ENCODE peak calls at places on chromosome 13, in ten cellular contexts. One of them, this sample, is unnamed.

GRCh38 chr13:33153421-33154381 is 131.9 kb downstream of the STARD13 start:
- DNase-seq in activated CD4-positive, alpha-beta T cell treated with anti-CD3 and anti-CD28 coated beads, Interleukin-2, amount 50 U/mL, for 4 hours: no peak
- DNase-seq in fibroblast of pulmonary artery: peak
- DNase-seq in NCI-H2081: no peak
- DNase-seq in HEK293T: no peak
- DNase-seq in ovary: no peak
- DNase-seq in GM13977: no peak
- DNase-seq in T-helper 2 cell: no peak
- DNase-seq in T1000: no peak
- DNase-seq in stimulated activated CD4-positive, alpha-beta T cell treated with anti-CD3 and anti-CD28 coated beads, Interleukin-15, amount 100 ng/mL, for 24 hours: no peak
- DNase-seq in this sample: no peak

GRCh38 chr13:92838786-92839185 is 387.8 kb upstream of the GPC6 start:
- DNase-seq in ovary: no peak
- DNase-seq in activated CD4-positive, alpha-beta T cell treated with anti-CD3 and anti-CD28 coated beads, Interleukin-2, amount 50 U/mL, for 4 hours: no peak
- DNase-seq in HEK293T: no peak
- DNase-seq in T1000: no peak
- DNase-seq in stimulated activated CD4-positive, alpha-beta T cell treated with anti-CD3 and anti-CD28 coated beads, Interleukin-15, amount 100 ng/mL, for 24 hours: no peak
- DNase-seq in T-helper 2 cell: no peak
- DNase-seq in fibroblast of pulmonary artery: peak
- DNase-seq in GM13977: peak
- DNase-seq in NCI-H2081: no peak
- DNase-seq in this sample: peak

GRCh38 chr13:46648166-46648607 is 95.2 kb downstream of the LRCH1 start:
- DNase-seq in activated CD4-positive, alpha-beta T cell treated with anti-CD3 and anti-CD28 coated beads, Interleukin-2, amount 50 U/mL, for 4 hours: no peak
- DNase-seq in T-helper 2 cell: no peak
- DNase-seq in stimulated activated CD4-positive, alpha-beta T cell treated with anti-CD3 and anti-CD28 coated beads, Interleukin-15, amount 100 ng/mL, for 24 hours: peak
- DNase-seq in fibroblast of pulmonary artery: no peak
- DNase-seq in NCI-H2081: peak
- DNase-seq in ovary: no peak
- DNase-seq in GM13977: no peak
- DNase-seq in HEK293T: no peak
- DNase-seq in T1000: no peak
- DNase-seq in this sample: no peak

GRCh38 chr13:35470671-35471465 is 5.6 kb downstream of the MAB21L1 start:
- DNase-seq in GM13977: peak
- DNase-seq in T-helper 2 cell: no peak
- DNase-seq in fibroblast of pulmonary artery: peak
- DNase-seq in activated CD4-positive, alpha-beta T cell treated with anti-CD3 and anti-CD28 coated beads, Interleukin-2, amount 50 U/mL, for 4 hours: no peak
- DNase-seq in NCI-H2081: no peak
- DNase-seq in stimulated activated CD4-positive, alpha-beta T cell treated with anti-CD3 and anti-CD28 coated beads, Interleukin-15, amount 100 ng/mL, for 24 hours: no peak
- DNase-seq in T1000: no peak
- DNase-seq in ovary: peak
- DNase-seq in HEK293T: no peak
- DNase-seq in this sample: no peak

GRCh38 chr13:44004881-44005280 is 125.2 kb downstream of the LACC1 start:
- DNase-seq in activated CD4-positive, alpha-beta T cell treated with anti-CD3 and anti-CD28 coated beads, Interleukin-2, amount 50 U/mL, for 4 hours: no peak
- DNase-seq in T-helper 2 cell: no peak
- DNase-seq in T1000: no peak
- DNase-seq in stimulated activated CD4-positive, alpha-beta T cell treated with anti-CD3 and anti-CD28 coated beads, Interleukin-15, amount 100 ng/mL, for 24 hours: no peak
- DNase-seq in GM13977: no peak
- DNase-seq in ovary: no peak
- DNase-seq in fibroblast of pulmonary artery: peak
- DNase-seq in HEK293T: no peak
- DNase-seq in NCI-H2081: no peak
- DNase-seq in this sample: peak

GRCh38 chr13:75345191-75345590 is 136.8 kb downstream of the TBC1D4 start:
- DNase-seq in stimulated activated CD4-positive, alpha-beta T cell treated with anti-CD3 and anti-CD28 coated beads, Interleukin-15, amount 100 ng/mL, for 24 hours: no peak
- DNase-seq in HEK293T: no peak
- DNase-seq in NCI-H2081: no peak
- DNase-seq in T-helper 2 cell: no peak
- DNase-seq in fibroblast of pulmonary artery: peak
- DNase-seq in T1000: no peak
- DNase-seq in activated CD4-positive, alpha-beta T cell treated with anti-CD3 and anti-CD28 coated beads, Interleukin-2, amount 50 U/mL, for 4 hours: no peak
- DNase-seq in GM13977: no peak
- DNase-seq in ovary: no peak
- DNase-seq in this sample: no peak

GRCh38 chr13:34465423-34465922 is 476.6 kb upstream of the NBEA start:
- DNase-seq in T-helper 2 cell: no peak
- DNase-seq in T1000: no peak
- DNase-seq in GM13977: no peak
- DNase-seq in fibroblast of pulmonary artery: no peak
- DNase-seq in ovary: no peak
- DNase-seq in activated CD4-positive, alpha-beta T cell treated with anti-CD3 and anti-CD28 coated beads, Interleukin-2, amount 50 U/mL, for 4 hours: no peak
- DNase-seq in NCI-H2081: no peak
- DNase-seq in HEK293T: no peak
- DNase-seq in stimulated activated CD4-positive, alpha-beta T cell treated with anti-CD3 and anti-CD28 coated beads, Interleukin-15, amount 100 ng/mL, for 24 hours: no peak
- DNase-seq in this sample: no peak

GRCh38 chr13:106104281-106104901 is 431.1 kb downstream of the EFNB2 start:
- DNase-seq in HEK293T: no peak
- DNase-seq in activated CD4-positive, alpha-beta T cell treated with anti-CD3 and anti-CD28 coated beads, Interleukin-2, amount 50 U/mL, for 4 hours: no peak
- DNase-seq in T-helper 2 cell: no peak
- DNase-seq in stimulated activated CD4-positive, alpha-beta T cell treated with anti-CD3 and anti-CD28 coated beads, Interleukin-15, amount 100 ng/mL, for 24 hours: no peak
- DNase-seq in GM13977: no peak
- DNase-seq in NCI-H2081: no peak
- DNase-seq in T1000: peak
- DNase-seq in fibroblast of pulmonary artery: peak
- DNase-seq in ovary: no peak
- DNase-seq in this sample: peak

GRCh38 chr13:40503966-40504591 is 162.4 kb downstream of the FOXO1 start:
- DNase-seq in fibroblast of pulmonary artery: peak
- DNase-seq in T1000: no peak
- DNase-seq in stimulated activated CD4-positive, alpha-beta T cell treated with anti-CD3 and anti-CD28 coated beads, Interleukin-15, amount 100 ng/mL, for 24 hours: no peak
- DNase-seq in T-helper 2 cell: no peak
- DNase-seq in ovary: no peak
- DNase-seq in HEK293T: no peak
- DNase-seq in NCI-H2081: no peak
- DNase-seq in GM13977: no peak
- DNase-seq in activated CD4-positive, alpha-beta T cell treated with anti-CD3 and anti-CD28 coated beads, Interleukin-2, amount 50 U/mL, for 4 hours: no peak
- DNase-seq in this sample: peak

GRCh38 chr13:94121686-94122085 is 357.8 kb downstream of the DCT start:
- DNase-seq in stimulated activated CD4-positive, alpha-beta T cell treated with anti-CD3 and anti-CD28 coated beads, Interleukin-15, amount 100 ng/mL, for 24 hours: no peak
- DNase-seq in GM13977: no peak
- DNase-seq in HEK293T: no peak
- DNase-seq in T-helper 2 cell: no peak
- DNase-seq in fibroblast of pulmonary artery: peak
- DNase-seq in activated CD4-positive, alpha-beta T cell treated with anti-CD3 and anti-CD28 coated beads, Interleukin-2, amount 50 U/mL, for 4 hours: no peak
- DNase-seq in ovary: no peak
- DNase-seq in T1000: no peak
- DNase-seq in NCI-H2081: no peak
- DNase-seq in this sample: no peak

GRCh38 chr13:26476111-26476743 is 81.3 kb upstream of the WASF3 start:
- DNase-seq in T1000: no peak
- DNase-seq in activated CD4-positive, alpha-beta T cell treated with anti-CD3 and anti-CD28 coated beads, Interleukin-2, amount 50 U/mL, for 4 hours: no peak
- DNase-seq in GM13977: no peak
- DNase-seq in stimulated activated CD4-positive, alpha-beta T cell treated with anti-CD3 and anti-CD28 coated beads, Interleukin-15, amount 100 ng/mL, for 24 hours: peak
- DNase-seq in T-helper 2 cell: no peak
- DNase-seq in NCI-H2081: no peak
- DNase-seq in fibroblast of pulmonary artery: peak
- DNase-seq in ovary: no peak
- DNase-seq in HEK293T: no peak
- DNase-seq in this sample: no peak

GRCh38 chr13:100532090-100532766 is 56.4 kb downstream of the GGACT start:
- DNase-seq in T-helper 2 cell: no peak
- DNase-seq in NCI-H2081: no peak
- DNase-seq in HEK293T: no peak
- DNase-seq in ovary: no peak
- DNase-seq in GM13977: no peak
- DNase-seq in activated CD4-positive, alpha-beta T cell treated with anti-CD3 and anti-CD28 coated beads, Interleukin-2, amount 50 U/mL, for 4 hours: no peak
- DNase-seq in fibroblast of pulmonary artery: no peak
- DNase-seq in stimulated activated CD4-positive, alpha-beta T cell treated with anti-CD3 and anti-CD28 coated beads, Interleukin-15, amount 100 ng/mL, for 24 hours: no peak
- DNase-seq in T1000: no peak
- DNase-seq in this sample: no peak

GRCh38 chr13:111228262-111229144 is 91.9 kb upstream of the TEX29 start:
- DNase-seq in HEK293T: no peak
- DNase-seq in activated CD4-positive, alpha-beta T cell treated with anti-CD3 and anti-CD28 coated beads, Interleukin-2, amount 50 U/mL, for 4 hours: no peak
- DNase-seq in T1000: no peak
- DNase-seq in T-helper 2 cell: no peak
- DNase-seq in ovary: no peak
- DNase-seq in fibroblast of pulmonary artery: no peak
- DNase-seq in GM13977: no peak
- DNase-seq in stimulated activated CD4-positive, alpha-beta T cell treated with anti-CD3 and anti-CD28 coated beads, Interleukin-15, amount 100 ng/mL, for 24 hours: no peak
- DNase-seq in NCI-H2081: no peak
- DNase-seq in this sample: no peak

GRCh38 chr13:107144432-107144831 is 576.5 kb upstream of the ARGLU1 start:
- DNase-seq in T-helper 2 cell: no peak
- DNase-seq in fibroblast of pulmonary artery: peak
- DNase-seq in ovary: no peak
- DNase-seq in HEK293T: no peak
- DNase-seq in NCI-H2081: peak
- DNase-seq in GM13977: no peak
- DNase-seq in T1000: no peak
- DNase-seq in activated CD4-positive, alpha-beta T cell treated with anti-CD3 and anti-CD28 coated beads, Interleukin-2, amount 50 U/mL, for 4 hours: no peak
- DNase-seq in stimulated activated CD4-positive, alpha-beta T cell treated with anti-CD3 and anti-CD28 coated beads, Interleukin-15, amount 100 ng/mL, for 24 hours: no peak
- DNase-seq in this sample: no peak

GRCh38 chr13:48334534-48335127 is 31.1 kb downstream of the RB1 start:
- DNase-seq in stimulated activated CD4-positive, alpha-beta T cell treated with anti-CD3 and anti-CD28 coated beads, Interleukin-15, amount 100 ng/mL, for 24 hours: no peak
- DNase-seq in ovary: no peak
- DNase-seq in GM13977: peak
- DNase-seq in HEK293T: no peak
- DNase-seq in T1000: no peak
- DNase-seq in fibroblast of pulmonary artery: peak
- DNase-seq in NCI-H2081: no peak
- DNase-seq in T-helper 2 cell: no peak
- DNase-seq in activated CD4-positive, alpha-beta T cell treated with anti-CD3 and anti-CD28 coated beads, Interleukin-2, amount 50 U/mL, for 4 hours: no peak
- DNase-seq in this sample: no peak

GRCh38 chr13:75787249-75787940 is 151.3 kb downstream of the LMO7 start:
- DNase-seq in activated CD4-positive, alpha-beta T cell treated with anti-CD3 and anti-CD28 coated beads, Interleukin-2, amount 50 U/mL, for 4 hours: no peak
- DNase-seq in NCI-H2081: no peak
- DNase-seq in GM13977: no peak
- DNase-seq in fibroblast of pulmonary artery: peak
- DNase-seq in ovary: no peak
- DNase-seq in stimulated activated CD4-positive, alpha-beta T cell treated with anti-CD3 and anti-CD28 coated beads, Interleukin-15, amount 100 ng/mL, for 24 hours: no peak
- DNase-seq in T1000: no peak
- DNase-seq in T-helper 2 cell: no peak
- DNase-seq in HEK293T: no peak
- DNase-seq in this sample: no peak

GRCh38 chr13:43328907-43329306 is 305.5 kb downstream of the DNAJC15 start:
- DNase-seq in activated CD4-positive, alpha-beta T cell treated with anti-CD3 and anti-CD28 coated beads, Interleukin-2, amount 50 U/mL, for 4 hours: no peak
- DNase-seq in T1000: no peak
- DNase-seq in T-helper 2 cell: no peak
- DNase-seq in ovary: no peak
- DNase-seq in HEK293T: no peak
- DNase-seq in fibroblast of pulmonary artery: no peak
- DNase-seq in NCI-H2081: no peak
- DNase-seq in GM13977: no peak
- DNase-seq in stimulated activated CD4-positive, alpha-beta T cell treated with anti-CD3 and anti-CD28 coated beads, Interleukin-15, amount 100 ng/mL, for 24 hours: no peak
- DNase-seq in this sample: no peak

GRCh38 chr13:44128522-44128921 is 245.1 kb upstream of the SERP2 start:
- DNase-seq in NCI-H2081: no peak
- DNase-seq in T1000: no peak
- DNase-seq in T-helper 2 cell: no peak
- DNase-seq in GM13977: no peak
- DNase-seq in ovary: no peak
- DNase-seq in activated CD4-positive, alpha-beta T cell treated with anti-CD3 and anti-CD28 coated beads, Interleukin-2, amount 50 U/mL, for 4 hours: no peak
- DNase-seq in HEK293T: no peak
- DNase-seq in fibroblast of pulmonary artery: no peak
- DNase-seq in stimulated activated CD4-positive, alpha-beta T cell treated with anti-CD3 and anti-CD28 coated beads, Interleukin-15, amount 100 ng/mL, for 24 hours: no peak
- DNase-seq in this sample: no peak

GRCh38 chr13:41561179-41561578 is 103.8 kb downstream of the RGCC start:
- DNase-seq in T1000: no peak
- DNase-seq in stimulated activated CD4-positive, alpha-beta T cell treated with anti-CD3 and anti-CD28 coated beads, Interleukin-15, amount 100 ng/mL, for 24 hours: no peak
- DNase-seq in ovary: no peak
- DNase-seq in fibroblast of pulmonary artery: peak
- DNase-seq in NCI-H2081: no peak
- DNase-seq in GM13977: no peak
- DNase-seq in T-helper 2 cell: no peak
- DNase-seq in HEK293T: no peak
- DNase-seq in activated CD4-positive, alpha-beta T cell treated with anti-CD3 and anti-CD28 coated beads, Interleukin-2, amount 50 U/mL, for 4 hours: no peak
- DNase-seq in this sample: no peak

GRCh38 chr13:23500858-23501257 is 67.4 kb upstream of the SACS start:
- DNase-seq in T-helper 2 cell: no peak
- DNase-seq in ovary: no peak
- DNase-seq in fibroblast of pulmonary artery: peak
- DNase-seq in HEK293T: no peak
- DNase-seq in T1000: peak
- DNase-seq in activated CD4-positive, alpha-beta T cell treated with anti-CD3 and anti-CD28 coated beads, Interleukin-2, amount 50 U/mL, for 4 hours: no peak
- DNase-seq in NCI-H2081: no peak
- DNase-seq in GM13977: no peak
- DNase-seq in stimulated activated CD4-positive, alpha-beta T cell treated with anti-CD3 and anti-CD28 coated beads, Interleukin-15, amount 100 ng/mL, for 24 hours: no peak
- DNase-seq in this sample: peak

GRCh38 chr13:35850569-35850968 is 280.6 kb downstream of the DCLK1 start:
- DNase-seq in fibroblast of pulmonary artery: no peak
- DNase-seq in T-helper 2 cell: no peak
- DNase-seq in ovary: no peak
- DNase-seq in activated CD4-positive, alpha-beta T cell treated with anti-CD3 and anti-CD28 coated beads, Interleukin-2, amount 50 U/mL, for 4 hours: no peak
- DNase-seq in T1000: no peak
- DNase-seq in GM13977: no peak
- DNase-seq in stimulated activated CD4-positive, alpha-beta T cell treated with anti-CD3 and anti-CD28 coated beads, Interleukin-15, amount 100 ng/mL, for 24 hours: no peak
- DNase-seq in HEK293T: no peak
- DNase-seq in NCI-H2081: no peak
- DNase-seq in this sample: no peak

GRCh38 chr13:110616103-110617101 is 1.1 kb downstream of the NAXD start:
- DNase-seq in fibroblast of pulmonary artery: peak
- DNase-seq in activated CD4-positive, alpha-beta T cell treated with anti-CD3 and anti-CD28 coated beads, Interleukin-2, amount 50 U/mL, for 4 hours: peak
- DNase-seq in stimulated activated CD4-positive, alpha-beta T cell treated with anti-CD3 and anti-CD28 coated beads, Interleukin-15, amount 100 ng/mL, for 24 hours: peak
- DNase-seq in GM13977: peak
- DNase-seq in NCI-H2081: no peak
- DNase-seq in T-helper 2 cell: no peak
- DNase-seq in ovary: peak
- DNase-seq in T1000: peak
- DNase-seq in HEK293T: no peak
- DNase-seq in this sample: no peak

GRCh38 chr13:95564091-95564490 is 11.6 kb downstream of the CLDN10 start:
- DNase-seq in fibroblast of pulmonary artery: peak
- DNase-seq in T1000: no peak
- DNase-seq in HEK293T: no peak
- DNase-seq in T-helper 2 cell: no peak
- DNase-seq in NCI-H2081: no peak
- DNase-seq in activated CD4-positive, alpha-beta T cell treated with anti-CD3 and anti-CD28 coated beads, Interleukin-2, amount 50 U/mL, for 4 hours: no peak
- DNase-seq in stimulated activated CD4-positive, alpha-beta T cell treated with anti-CD3 and anti-CD28 coated beads, Interleukin-15, amount 100 ng/mL, for 24 hours: no peak
- DNase-seq in ovary: no peak
- DNase-seq in GM13977: no peak
- DNase-seq in this sample: no peak

GRCh38 chr13:99067160-99067985 is 89.5 kb upstream of the DOCK9 start:
- DNase-seq in GM13977: no peak
- DNase-seq in ovary: no peak
- DNase-seq in fibroblast of pulmonary artery: peak
- DNase-seq in activated CD4-positive, alpha-beta T cell treated with anti-CD3 and anti-CD28 coated beads, Interleukin-2, amount 50 U/mL, for 4 hours: no peak
- DNase-seq in NCI-H2081: no peak
- DNase-seq in T1000: no peak
- DNase-seq in HEK293T: no peak
- DNase-seq in stimulated activated CD4-positive, alpha-beta T cell treated with anti-CD3 and anti-CD28 coated beads, Interleukin-15, amount 100 ng/mL, for 24 hours: no peak
- DNase-seq in T-helper 2 cell: no peak
- DNase-seq in this sample: no peak

GRCh38 chr13:111429064-111429558 is 108.7 kb downstream of the TEX29 start:
- DNase-seq in NCI-H2081: peak
- DNase-seq in HEK293T: peak
- DNase-seq in fibroblast of pulmonary artery: peak
- DNase-seq in GM13977: peak
- DNase-seq in T1000: no peak
- DNase-seq in activated CD4-positive, alpha-beta T cell treated with anti-CD3 and anti-CD28 coated beads, Interleukin-2, amount 50 U/mL, for 4 hours: no peak
- DNase-seq in stimulated activated CD4-positive, alpha-beta T cell treated with anti-CD3 and anti-CD28 coated beads, Interleukin-15, amount 100 ng/mL, for 24 hours: peak
- DNase-seq in ovary: no peak
- DNase-seq in T-helper 2 cell: no peak
- DNase-seq in this sample: peak

GRCh38 chr13:35727881-35728280 is 251.4 kb upstream of the MAB21L1 start:
- DNase-seq in T1000: no peak
- DNase-seq in stimulated activated CD4-positive, alpha-beta T cell treated with anti-CD3 and anti-CD28 coated beads, Interleukin-15, amount 100 ng/mL, for 24 hours: no peak
- DNase-seq in fibroblast of pulmonary artery: no peak
- DNase-seq in ovary: no peak
- DNase-seq in activated CD4-positive, alpha-beta T cell treated with anti-CD3 and anti-CD28 coated beads, Interleukin-2, amount 50 U/mL, for 4 hours: no peak
- DNase-seq in HEK293T: no peak
- DNase-seq in NCI-H2081: no peak
- DNase-seq in T-helper 2 cell: no peak
- DNase-seq in GM13977: no peak
- DNase-seq in this sample: no peak

GRCh38 chr13:79457948-79458347 is 23.0 kb upstream of the NDFIP2 start:
- DNase-seq in NCI-H2081: no peak
- DNase-seq in HEK293T: peak
- DNase-seq in fibroblast of pulmonary artery: peak
- DNase-seq in T1000: no peak
- DNase-seq in ovary: no peak
- DNase-seq in GM13977: no peak
- DNase-seq in T-helper 2 cell: no peak
- DNase-seq in activated CD4-positive, alpha-beta T cell treated with anti-CD3 and anti-CD28 coated beads, Interleukin-2, amount 50 U/mL, for 4 hours: peak
- DNase-seq in stimulated activated CD4-positive, alpha-beta T cell treated with anti-CD3 and anti-CD28 coated beads, Interleukin-15, amount 100 ng/mL, for 24 hours: peak
- DNase-seq in this sample: no peak

GRCh38 chr13:102198418-102199322 is 203.2 kb downstream of the FGF14 start:
- DNase-seq in NCI-H2081: no peak
- DNase-seq in T1000: no peak
- DNase-seq in ovary: no peak
- DNase-seq in T-helper 2 cell: no peak
- DNase-seq in activated CD4-positive, alpha-beta T cell treated with anti-CD3 and anti-CD28 coated beads, Interleukin-2, amount 50 U/mL, for 4 hours: no peak
- DNase-seq in GM13977: no peak
- DNase-seq in stimulated activated CD4-positive, alpha-beta T cell treated with anti-CD3 and anti-CD28 coated beads, Interleukin-15, amount 100 ng/mL, for 24 hours: no peak
- DNase-seq in fibroblast of pulmonary artery: peak
- DNase-seq in HEK293T: no peak
- DNase-seq in this sample: no peak